ENCODE peak calls at places on chromosomes 12 and 14, in six cellular contexts. U is HCT116, N is K562, M is HepG2, R is H1, D is GM12878. O is an unnamed sample.

GRCh38 chr14:106509795-106510194 is 983.4 kb downstream of the TMEM121 start:
- DNase-seq in D (no peak), N (no peak), U (no peak), M (no peak), R (no peak), O (no peak)

GRCh38 chr14:97580923-97581495 is 783.8 kb downstream of the VRK1 start:
- DNase-seq in U (no peak), M (no peak), D (no peak), R (peak), N (no peak), O (peak)

GRCh38 chr12:126362964-126363363 is 1297.7 kb downstream of the AACS start:
- DNase-seq in M (no peak), N (no peak), U (no peak), R (peak), D (no peak), O (no peak)

GRCh38 chr12:25248732-25249131 is 2.0 kb downstream of the KRAS start:
- DNase-seq in M (no peak), N (no peak), D (no peak), R (no peak), U (no peak), O (no peak)

GRCh38 chr14:38210168-38210567 is 2.5 kb downstream of the SSTR1 start:
- DNase-seq in U (no peak), D (no peak), N (no peak), R (no peak), M (no peak), O (no peak)

GRCh38 chr14:85088231-85088630 is 441.7 kb upstream of the FLRT2 start:
- DNase-seq in M (no peak), N (no peak), U (no peak), D (no peak), R (no peak), O (no peak)

GRCh38 chr14:60757617-60758016 is 23.1 kb downstream of the MNAT1 start:
- DNase-seq in M (no peak), D (no peak), N (no peak), U (no peak), R (no peak), O (no peak)

GRCh38 chr12:121610239-121611149 is 15.8 kb upstream of the ORAI1 start:
- DNase-seq in D (no peak), U (no peak), M (no peak), R (no peak), N (no peak), O (no peak)

GRCh38 chr12:29333178-29333577 is 47.8 kb downstream of the ERGIC2 start:
- DNase-seq in D (no peak), N (no peak), R (no peak), U (no peak), M (no peak), O (no peak)

GRCh38 chr12:148676-149416 is 65.1 kb downstream of the SLC6A12 start:
- DNase-seq in U (no peak), M (no peak), R (no peak), D (no peak), N (no peak), O (no peak)

GRCh38 chr14:104967414-104968152 is 10.6 kb downstream of the AHNAK2 start:
- DNase-seq in N (no peak), U (no peak), D (no peak), M (no peak), R (peak), O (no peak)

GRCh38 chr12:15278816-15279658 is 43.3 kb upstream of the PTPRO start:
- DNase-seq in M (no peak), R (no peak), D (no peak), N (no peak), U (no peak), O (no peak)

GRCh38 chr12:109949089-109949488 is 47.1 kb downstream of the GIT2 start:
- DNase-seq in U (no peak), D (no peak), M (peak), R (no peak), N (no peak), O (no peak)

GRCh38 chr12:32995623-32996022 is 99.0 kb upstream of the PKP2 start:
- DNase-seq in U (no peak), R (no peak), N (no peak), M (no peak), D (no peak), O (no peak)

GRCh38 chr12:76680940-76681339 is 83.0 kb upstream of the ZDHHC17 start:
- DNase-seq in R (no peak), D (no peak), U (no peak), M (no peak), N (no peak), O (no peak)

GRCh38 chr12:71849109-71849851 is 9.7 kb downstream of the TBC1D15 start:
- DNase-seq in R (no peak), N (no peak), U (no peak), M (no peak), D (no peak), O (no peak)

GRCh38 chr14:88870777-88871176 is 46.3 kb downstream of the TTC8 start:
- DNase-seq in M (no peak), U (no peak), N (no peak), R (no peak), D (no peak), O (no peak)

GRCh38 chr14:85471156-85471555 is 58.8 kb upstream of the FLRT2 start:
- DNase-seq in R (no peak), M (no peak), D (no peak), N (no peak), U (no peak), O (no peak)

GRCh38 chr12:113161415-113162016 is 12.0 kb downstream of the CFAP73 start:
- DNase-seq in M (no peak), N (peak), D (no peak), R (peak), U (peak), O (peak)

GRCh38 chr12:122067966-122068365 is 10.6 kb upstream of the MLXIP start:
- DNase-seq in D (peak), U (no peak), M (no peak), R (no peak), N (no peak), O (no peak)

GRCh38 chr14:24268225-24268624 is 3.2 kb downstream of the RABGGTA start:
- DNase-seq in R (no peak), N (no peak), D (no peak), M (no peak), U (no peak), O (no peak)

GRCh38 chr14:38198425-38198824 is 9.3 kb upstream of the SSTR1 start:
- DNase-seq in R (no peak), D (no peak), M (no peak), N (no peak), U (no peak), O (no peak)

GRCh38 chr12:25266522-25266921 is 15.8 kb upstream of the KRAS start:
- DNase-seq in U (no peak), M (no peak), R (no peak), D (no peak), N (no peak), O (no peak)

GRCh38 chr12:48034835-48035805 is 30.8 kb upstream of the COL2A1 start:
- DNase-seq in N (no peak), M (no peak), D (no peak), R (no peak), U (no peak), O (no peak)

GRCh38 chr14:44945264-44945663 is 16.5 kb downstream of the KLHL28 start:
- DNase-seq in D (no peak), N (no peak), U (no peak), M (no peak), R (no peak), O (no peak)

GRCh38 chr12:112236786-112237185 is 111.4 kb downstream of the TRAFD1 start:
- DNase-seq in R (no peak), M (no peak), N (no peak), D (no peak), U (no peak), O (no peak)

GRCh38 chr12:69284131-69284530 is 44.8 kb downstream of the CPSF6 start:
- DNase-seq in M (peak), D (no peak), N (peak), U (peak), R (peak), O (peak)
- TF ChIP-seq YY1 in M (peak), D (peak), N (peak), U (no peak), R (peak), O (no peak)

DNA sequence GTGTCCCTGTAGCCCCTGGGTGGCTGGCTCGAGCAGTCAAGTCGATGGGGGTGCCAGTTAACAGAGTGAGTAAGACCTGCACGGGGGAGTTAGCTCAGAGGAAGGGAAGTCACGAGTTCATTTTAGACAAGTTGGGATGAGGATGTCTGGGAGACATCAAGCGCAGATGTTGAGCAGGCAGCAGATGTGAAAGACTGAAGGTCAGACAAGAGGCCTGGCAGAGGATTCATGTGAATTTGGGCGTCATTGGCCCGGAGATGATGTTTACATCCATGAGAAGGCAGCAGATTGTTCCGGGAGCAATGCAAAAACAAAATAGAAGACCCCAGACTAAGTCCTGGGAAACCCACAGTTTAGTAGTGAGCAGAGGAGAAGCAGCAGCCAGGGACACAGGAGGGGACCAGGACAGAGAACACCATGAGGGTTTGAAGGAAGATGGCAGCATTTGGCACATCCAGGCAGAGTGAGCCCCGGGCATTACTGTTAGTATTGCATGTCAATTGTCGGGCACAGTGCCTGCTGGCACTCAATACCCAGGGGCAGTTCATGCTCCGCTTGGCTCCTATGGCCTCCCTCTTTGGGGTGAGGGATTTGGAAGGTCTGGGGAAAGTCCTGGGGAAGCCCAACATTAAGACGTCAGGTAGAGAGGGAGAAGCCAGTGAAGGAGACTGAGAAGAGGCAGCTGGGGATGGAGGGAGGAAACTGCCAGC is 15.1 kb downstream of the LTBP2 start:
- DNase-seq in R (no peak), N (no peak), D (no peak), M (no peak), U (no peak), O (no peak)
- TF ChIP-seq ZNF274 in R (no peak), N (no peak), D (no peak), M (no peak), U (no peak), O (no peak)

GRCh38 chr14:68619805-68620574 is 172.9 kb downstream of the ZFP36L1 start:
- DNase-seq in U (peak), R (no peak), M (peak), N (peak), D (no peak), O (no peak)
- TF ChIP-seq YY1 in U (no peak), R (no peak), M (no peak), N (no peak), D (no peak), O (no peak)

GRCh38 chr12:80156306-80156705 is 57.0 kb downstream of the OTOGL start:
- DNase-seq in R (no peak), D (no peak), N (no peak), M (no peak), U (no peak), O (no peak)
- TF ChIP-seq ZNF274 in R (no peak), D (no peak), N (no peak), M (no peak), U (no peak), O (no peak)

O was measured in NT2/D1.